ENCODE peak calls at places on chromosomes 11 and 22, in six cellular contexts. One of them, this sample, is unnamed.

GRCh38 chr11:92152245-92152644 is 72.4 kb upstream of the FAT3 start:
- DNase-seq in OCI-LY7: no peak
- DNase-seq in hepatocyte: no peak
- DNase-seq in neural progenitor cell: no peak
- DNase-seq in PC-3: peak; percentile 45
- DNase-seq in GM23248: peak; percentile 36
- DNase-seq in this sample: peak; percentile 78

GRCh38 chr11:2535673-2536439 is 91.0 kb downstream of the KCNQ1 start:
- DNase-seq in OCI-LY7: no peak
- DNase-seq in hepatocyte: no peak
- DNase-seq in neural progenitor cell: no peak
- DNase-seq in PC-3: no peak
- DNase-seq in GM23248: no peak
- DNase-seq in this sample: no peak

GRCh38 chr22:35140879-35141745 is 75.2 kb downstream of the ISX start:
- DNase-seq in OCI-LY7: no peak
- DNase-seq in hepatocyte: peak; percentile 50
- DNase-seq in neural progenitor cell: peak; percentile 67
- DNase-seq in PC-3: peak; percentile 18
- DNase-seq in GM23248: peak; percentile 16
- DNase-seq in this sample: peak; percentile 90

GRCh38 chr22:24554316-24555159 is at the start of gene GUCD1:
- DNase-seq in OCI-LY7: peak; percentile 50
- DNase-seq in hepatocyte: peak; percentile 59
- DNase-seq in neural progenitor cell: peak; percentile 55
- DNase-seq in PC-3: peak; percentile 18
- DNase-seq in GM23248: peak; percentile 63
- DNase-seq in this sample: peak; percentile 39

GRCh38 chr11:113393501-113393985 is 6.0 kb downstream of the ANKK1 start:
- DNase-seq in OCI-LY7: no peak
- DNase-seq in hepatocyte: no peak
- DNase-seq in neural progenitor cell: no peak
- DNase-seq in PC-3: no peak
- DNase-seq in GM23248: no peak
- DNase-seq in this sample: no peak

GRCh38 chr11:77473801-77474508 is at the start of gene PAK1:
- DNase-seq in OCI-LY7: no peak
- DNase-seq in hepatocyte: peak; percentile 98
- DNase-seq in neural progenitor cell: peak; percentile 98
- DNase-seq in PC-3: peak; percentile 69
- DNase-seq in GM23248: peak; percentile 83
- DNase-seq in this sample: peak; percentile 98

GRCh38 chr22:49152146-49152929 is 675.3 kb downstream of the BRD1 start:
- DNase-seq in OCI-LY7: no peak
- DNase-seq in hepatocyte: no peak
- DNase-seq in neural progenitor cell: peak; percentile 68
- DNase-seq in PC-3: no peak
- DNase-seq in GM23248: no peak
- DNase-seq in this sample: no peak

GRCh38 chr11:98531576-98531975 is 489.2 kb upstream of the CNTN5 start:
- DNase-seq in OCI-LY7: no peak
- DNase-seq in hepatocyte: no peak
- DNase-seq in neural progenitor cell: peak; percentile 4
- DNase-seq in PC-3: no peak
- DNase-seq in GM23248: no peak
- DNase-seq in this sample: no peak

GRCh38 chr11:95985174-95985808 is 61.4 kb upstream of the MTMR2 start:
- DNase-seq in OCI-LY7: no peak
- DNase-seq in hepatocyte: no peak
- DNase-seq in neural progenitor cell: no peak
- DNase-seq in PC-3: no peak
- DNase-seq in GM23248: peak; percentile 66
- DNase-seq in this sample: no peak

GRCh38 chr22:19854778-19855503 is at the start of the genes GNB1L and RTL10:
- DNase-seq in OCI-LY7: peak; percentile 98
- DNase-seq in hepatocyte: peak; percentile 100
- DNase-seq in neural progenitor cell: peak; percentile 100
- DNase-seq in PC-3: peak; percentile 95
- DNase-seq in GM23248: peak; percentile 100
- DNase-seq in this sample: peak; percentile 98
- H3K4me1 ChIP-seq in OCI-LY7: peaks cover 37% of the 10 kb centered on the region
- H3K4me1 ChIP-seq in hepatocyte: peaks cover 30% of the 10 kb centered on the region
- H3K4me1 ChIP-seq in neural progenitor cell: peaks cover 17% of the 10 kb centered on the region
- H3K4me1 ChIP-seq in PC-3: peaks cover 44% of the 10 kb centered on the region
- H3K4me1 ChIP-seq in GM23248: peaks cover 19% of the 10 kb centered on the region
- H3K4me1 ChIP-seq in this sample: peaks cover 19% of the 10 kb centered on the region

GRCh38 chr11:121494355-121495099 is 41.8 kb upstream of the SORL1-AS1 start:
- DNase-seq in OCI-LY7: peak; percentile 78
- DNase-seq in hepatocyte: no peak
- DNase-seq in neural progenitor cell: no peak
- DNase-seq in PC-3: no peak
- DNase-seq in GM23248: no peak
- DNase-seq in this sample: peak; percentile 24
- TF ChIP-seq EZH2phosphoT487 in OCI-LY7: no peak
- TF ChIP-seq EZH2phosphoT487 in hepatocyte: no peak
- TF ChIP-seq EZH2phosphoT487 in neural progenitor cell: no peak
- TF ChIP-seq EZH2phosphoT487 in PC-3: no peak
- TF ChIP-seq EZH2phosphoT487 in GM23248: no peak
- TF ChIP-seq EZH2phosphoT487 in this sample: no peak

GRCh38 chr11:129408865-129409444 is 33.3 kb downstream of the BARX2 start:
- DNase-seq in OCI-LY7: no peak
- DNase-seq in hepatocyte: no peak
- DNase-seq in neural progenitor cell: no peak
- DNase-seq in PC-3: no peak
- DNase-seq in GM23248: no peak
- DNase-seq in this sample: no peak

GRCh38 chr11:129416080-129416820 is 40.6 kb downstream of the BARX2 start:
- DNase-seq in OCI-LY7: no peak
- DNase-seq in hepatocyte: no peak
- DNase-seq in neural progenitor cell: no peak
- DNase-seq in PC-3: no peak
- DNase-seq in GM23248: no peak
- DNase-seq in this sample: no peak

GRCh38 chr11:129414144-129414876 is 38.7 kb downstream of the BARX2 start:
- DNase-seq in OCI-LY7: no peak
- DNase-seq in hepatocyte: no peak
- DNase-seq in neural progenitor cell: no peak
- DNase-seq in PC-3: no peak
- DNase-seq in GM23248: no peak
- DNase-seq in this sample: no peak

GRCh38 chr11:129412501-129412900 is 36.9 kb downstream of the BARX2 start:
- DNase-seq in OCI-LY7: no peak
- DNase-seq in hepatocyte: no peak
- DNase-seq in neural progenitor cell: no peak
- DNase-seq in PC-3: no peak
- DNase-seq in GM23248: peak; percentile 3
- DNase-seq in this sample: peak; percentile 51

DNA sequence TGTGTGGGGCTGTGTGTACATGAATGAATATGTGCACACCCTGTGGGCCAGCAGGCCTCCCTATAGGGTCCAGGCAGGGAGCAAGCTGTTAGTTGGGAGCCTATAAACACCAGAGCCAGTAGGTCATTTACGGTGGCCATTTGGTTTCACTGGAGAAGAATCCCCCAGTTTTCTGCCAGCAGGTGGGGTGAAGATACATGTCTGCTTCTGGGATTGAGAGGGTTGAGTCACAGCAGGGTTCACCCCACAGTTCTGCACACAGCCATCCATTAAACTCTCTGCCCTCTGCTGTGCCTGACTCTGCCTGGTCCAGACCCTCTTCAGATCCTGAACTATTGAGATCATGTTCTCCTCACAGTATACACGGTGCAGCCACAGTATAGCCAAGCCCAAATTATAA is 34.9 kb downstream of the BARX2 start:
- DNase-seq in OCI-LY7: no peak
- DNase-seq in hepatocyte: no peak
- DNase-seq in neural progenitor cell: no peak
- DNase-seq in PC-3: no peak
- DNase-seq in GM23248: peak; percentile 1
- DNase-seq in this sample: no peak
- H3K4me1 ChIP-seq in OCI-LY7: no peaks in the 10 kb centered on the region
- H3K4me1 ChIP-seq in hepatocyte: no peaks in the 10 kb centered on the region
- H3K4me1 ChIP-seq in neural progenitor cell: no peaks in the 10 kb centered on the region
- H3K4me1 ChIP-seq in PC-3: no peaks in the 10 kb centered on the region
- H3K4me1 ChIP-seq in GM23248: no peaks in the 10 kb centered on the region
- H3K4me1 ChIP-seq in this sample: no peaks in the 10 kb centered on the region

GRCh38 chr11:47560431-47560830 is 5.0 kb upstream of the PTPMT1 start:
- DNase-seq in OCI-LY7: no peak
- DNase-seq in hepatocyte: no peak
- DNase-seq in neural progenitor cell: no peak
- DNase-seq in PC-3: no peak
- DNase-seq in GM23248: peak; percentile 47
- DNase-seq in this sample: no peak

GRCh38 chr11:47569646-47570045 is 4.2 kb downstream of the PTPMT1 start:
- DNase-seq in OCI-LY7: no peak
- DNase-seq in hepatocyte: no peak
- DNase-seq in neural progenitor cell: no peak
- DNase-seq in PC-3: no peak
- DNase-seq in GM23248: no peak
- DNase-seq in this sample: no peak

GRCh38 chr11:47566166-47566546 is 757 bp downstream of the PTPMT1 start:
- DNase-seq in OCI-LY7: no peak
- DNase-seq in hepatocyte: no peak
- DNase-seq in neural progenitor cell: no peak
- DNase-seq in PC-3: peak; percentile 25
- DNase-seq in GM23248: peak; percentile 43
- DNase-seq in this sample: no peak

GRCh38 chr11:47564933-47565339 is 463 bp upstream of the PTPMT1 start:
- DNase-seq in OCI-LY7: no peak
- DNase-seq in hepatocyte: no peak
- DNase-seq in neural progenitor cell: no peak
- DNase-seq in PC-3: no peak
- DNase-seq in GM23248: no peak
- DNase-seq in this sample: no peak

GRCh38 chr11:47565340-47566165 is at the start of gene PTPMT1:
- DNase-seq in OCI-LY7: peak; percentile 69
- DNase-seq in hepatocyte: peak; percentile 90
- DNase-seq in neural progenitor cell: peak; percentile 80
- DNase-seq in PC-3: peak; percentile 72
- DNase-seq in GM23248: peak; percentile 92
- DNase-seq in this sample: peak; percentile 87
- TF ChIP-seq EZH2phosphoT487 in OCI-LY7: no peak
- TF ChIP-seq EZH2phosphoT487 in hepatocyte: no peak
- TF ChIP-seq EZH2phosphoT487 in neural progenitor cell: no peak
- TF ChIP-seq EZH2phosphoT487 in PC-3: no peak
- TF ChIP-seq EZH2phosphoT487 in GM23248: no peak
- TF ChIP-seq EZH2phosphoT487 in this sample: no peak

This sample was measured in GM23338.